ENCODE peak calls at places on chromosomes 11 and 22, in five cellular contexts. One of them, this sample, is unnamed.

GRCh38 chr11:63583288-63583687 is 20.1 kb upstream of the PLAAT2 start:
- DNase-seq in activated T-helper 2 cell treated with anti-CD3 and anti-CD28 coated beads, Interferon-gamma antibody, Interleukin-2, Interleukin-4, amounts not matched to agents 10 μg/mL and 5 μg/mL and 100 μg/mL, durations not matched to agents 14 hours and 24 hours and 36 hours: no peak
- DNase-seq in activated naive CD8-positive, alpha-beta T cell treated with anti-CD3 and anti-CD28 coated beads, Interleukin-2, amount 50 U/mL, for 24 hours: no peak
- DNase-seq in epithelial cell of esophagus: no peak
- DNase-seq in T-helper 2 cell: no peak
- DNase-seq in this sample: no peak

GRCh38 chr11:3903207-3903896 is 47.9 kb downstream of the STIM1 start:
- DNase-seq in activated naive CD8-positive, alpha-beta T cell treated with anti-CD3 and anti-CD28 coated beads, Interleukin-2, amount 50 U/mL, for 24 hours: no peak
- DNase-seq in T-helper 2 cell: no peak
- DNase-seq in activated T-helper 2 cell treated with anti-CD3 and anti-CD28 coated beads, Interferon-gamma antibody, Interleukin-2, Interleukin-4, amounts not matched to agents 10 μg/mL and 5 μg/mL and 100 μg/mL, durations not matched to agents 14 hours and 24 hours and 36 hours: no peak
- DNase-seq in epithelial cell of esophagus: no peak
- DNase-seq in this sample: no peak

GRCh38 chr11:28048812-28049211 is 59.1 kb downstream of the KIF18A start:
- DNase-seq in T-helper 2 cell: no peak
- DNase-seq in activated T-helper 2 cell treated with anti-CD3 and anti-CD28 coated beads, Interferon-gamma antibody, Interleukin-2, Interleukin-4, amounts not matched to agents 10 μg/mL and 5 μg/mL and 100 μg/mL, durations not matched to agents 14 hours and 24 hours and 36 hours: no peak
- DNase-seq in epithelial cell of esophagus: no peak
- DNase-seq in activated naive CD8-positive, alpha-beta T cell treated with anti-CD3 and anti-CD28 coated beads, Interleukin-2, amount 50 U/mL, for 24 hours: no peak
- DNase-seq in this sample: no peak

GRCh38 chr22:35915477-35916013 is 113.1 kb downstream of the RBFOX2 start:
- DNase-seq in activated naive CD8-positive, alpha-beta T cell treated with anti-CD3 and anti-CD28 coated beads, Interleukin-2, amount 50 U/mL, for 24 hours: no peak
- DNase-seq in epithelial cell of esophagus: peak; percentile 79
- DNase-seq in activated T-helper 2 cell treated with anti-CD3 and anti-CD28 coated beads, Interferon-gamma antibody, Interleukin-2, Interleukin-4, amounts not matched to agents 10 μg/mL and 5 μg/mL and 100 μg/mL, durations not matched to agents 14 hours and 24 hours and 36 hours: no peak
- DNase-seq in T-helper 2 cell: no peak
- DNase-seq in this sample: no peak

GRCh38 chr11:68047437-68048290 is 8.8 kb downstream of the TCIRG1 start:
- DNase-seq in epithelial cell of esophagus: peak; percentile 63
- DNase-seq in T-helper 2 cell: no peak
- DNase-seq in activated naive CD8-positive, alpha-beta T cell treated with anti-CD3 and anti-CD28 coated beads, Interleukin-2, amount 50 U/mL, for 24 hours: no peak
- DNase-seq in activated T-helper 2 cell treated with anti-CD3 and anti-CD28 coated beads, Interferon-gamma antibody, Interleukin-2, Interleukin-4, amounts not matched to agents 10 μg/mL and 5 μg/mL and 100 μg/mL, durations not matched to agents 14 hours and 24 hours and 36 hours: no peak
- DNase-seq in this sample: no peak

GRCh38 chr22:19195796-19196731 is 17.5 kb upstream of the SLC25A1 start:
- DNase-seq in epithelial cell of esophagus: no peak
- DNase-seq in activated T-helper 2 cell treated with anti-CD3 and anti-CD28 coated beads, Interferon-gamma antibody, Interleukin-2, Interleukin-4, amounts not matched to agents 10 μg/mL and 5 μg/mL and 100 μg/mL, durations not matched to agents 14 hours and 24 hours and 36 hours: no peak
- DNase-seq in T-helper 2 cell: no peak
- DNase-seq in activated naive CD8-positive, alpha-beta T cell treated with anti-CD3 and anti-CD28 coated beads, Interleukin-2, amount 50 U/mL, for 24 hours: no peak
- DNase-seq in this sample: no peak

GRCh38 chr11:126712017-126712625 is 288.4 kb downstream of the KIRREL3 start:
- DNase-seq in epithelial cell of esophagus: no peak
- DNase-seq in activated naive CD8-positive, alpha-beta T cell treated with anti-CD3 and anti-CD28 coated beads, Interleukin-2, amount 50 U/mL, for 24 hours: no peak
- DNase-seq in activated T-helper 2 cell treated with anti-CD3 and anti-CD28 coated beads, Interferon-gamma antibody, Interleukin-2, Interleukin-4, amounts not matched to agents 10 μg/mL and 5 μg/mL and 100 μg/mL, durations not matched to agents 14 hours and 24 hours and 36 hours: no peak
- DNase-seq in T-helper 2 cell: no peak
- DNase-seq in this sample: no peak

GRCh38 chr11:124761301-124762021 is 629 bp downstream of the ESAM start:
- DNase-seq in activated naive CD8-positive, alpha-beta T cell treated with anti-CD3 and anti-CD28 coated beads, Interleukin-2, amount 50 U/mL, for 24 hours: peak; percentile 41
- DNase-seq in T-helper 2 cell: no peak
- DNase-seq in activated T-helper 2 cell treated with anti-CD3 and anti-CD28 coated beads, Interferon-gamma antibody, Interleukin-2, Interleukin-4, amounts not matched to agents 10 μg/mL and 5 μg/mL and 100 μg/mL, durations not matched to agents 14 hours and 24 hours and 36 hours: no peak
- DNase-seq in epithelial cell of esophagus: no peak
- DNase-seq in this sample: no peak

GRCh38 chr11:110762596-110762995 is 50.4 kb upstream of the ARHGAP20 start:
- DNase-seq in activated T-helper 2 cell treated with anti-CD3 and anti-CD28 coated beads, Interferon-gamma antibody, Interleukin-2, Interleukin-4, amounts not matched to agents 10 μg/mL and 5 μg/mL and 100 μg/mL, durations not matched to agents 14 hours and 24 hours and 36 hours: no peak
- DNase-seq in activated naive CD8-positive, alpha-beta T cell treated with anti-CD3 and anti-CD28 coated beads, Interleukin-2, amount 50 U/mL, for 24 hours: no peak
- DNase-seq in T-helper 2 cell: no peak
- DNase-seq in epithelial cell of esophagus: no peak
- DNase-seq in this sample: no peak

GRCh38 chr11:8233691-8234424 is 29.8 kb downstream of the LMO1 start:
- DNase-seq in epithelial cell of esophagus: peak; percentile 78
- DNase-seq in activated T-helper 2 cell treated with anti-CD3 and anti-CD28 coated beads, Interferon-gamma antibody, Interleukin-2, Interleukin-4, amounts not matched to agents 10 μg/mL and 5 μg/mL and 100 μg/mL, durations not matched to agents 14 hours and 24 hours and 36 hours: no peak
- DNase-seq in T-helper 2 cell: no peak
- DNase-seq in activated naive CD8-positive, alpha-beta T cell treated with anti-CD3 and anti-CD28 coated beads, Interleukin-2, amount 50 U/mL, for 24 hours: no peak
- DNase-seq in this sample: no peak

GRCh38 chr22:30776476-30776875 is 81.8 kb downstream of the OSBP2 start:
- DNase-seq in epithelial cell of esophagus: no peak
- DNase-seq in activated T-helper 2 cell treated with anti-CD3 and anti-CD28 coated beads, Interferon-gamma antibody, Interleukin-2, Interleukin-4, amounts not matched to agents 10 μg/mL and 5 μg/mL and 100 μg/mL, durations not matched to agents 14 hours and 24 hours and 36 hours: no peak
- DNase-seq in T-helper 2 cell: no peak
- DNase-seq in activated naive CD8-positive, alpha-beta T cell treated with anti-CD3 and anti-CD28 coated beads, Interleukin-2, amount 50 U/mL, for 24 hours: no peak
- DNase-seq in this sample: no peak

GRCh38 chr11:15006139-15006759 is 34.1 kb upstream of the CALCA start:
- DNase-seq in T-helper 2 cell: peak; percentile 7
- DNase-seq in epithelial cell of esophagus: peak; percentile 61
- DNase-seq in activated naive CD8-positive, alpha-beta T cell treated with anti-CD3 and anti-CD28 coated beads, Interleukin-2, amount 50 U/mL, for 24 hours: no peak
- DNase-seq in activated T-helper 2 cell treated with anti-CD3 and anti-CD28 coated beads, Interferon-gamma antibody, Interleukin-2, Interleukin-4, amounts not matched to agents 10 μg/mL and 5 μg/mL and 100 μg/mL, durations not matched to agents 14 hours and 24 hours and 36 hours: no peak
- DNase-seq in this sample: peak; percentile 30